ENCODE peak calls at places on chromosomes 13 and 19, in nine cellular contexts. One of them, this sample, is unnamed.

GRCh38 chr13:40668335-40668734 is 1.9 kb upstream of the FOXO1 start:
- DNase-seq in hepatocyte: peak
- DNase-seq in mesendoderm: peak
- DNase-seq in esophagus squamous epithelium: no peak
- DNase-seq in PC-9: no peak
- DNase-seq in IMR-90: no peak
- DNase-seq in CD8-positive, alpha-beta memory T cell: peak
- DNase-seq in aorta: peak
- DNase-seq in GM23338: peak
- DNase-seq in this sample: peak

GRCh38 chr13:101530293-101530692 is 77.8 kb downstream of the ITGBL1 start:
- DNase-seq in hepatocyte: no peak
- DNase-seq in GM23338: no peak
- DNase-seq in IMR-90: peak
- DNase-seq in PC-9: no peak
- DNase-seq in mesendoderm: no peak
- DNase-seq in CD8-positive, alpha-beta memory T cell: no peak
- DNase-seq in aorta: no peak
- DNase-seq in esophagus squamous epithelium: no peak
- DNase-seq in this sample: no peak

GRCh38 chr13:73018336-73018735 is 40.5 kb upstream of the KLF5 start:
- DNase-seq in esophagus squamous epithelium: no peak
- DNase-seq in IMR-90: peak
- DNase-seq in GM23338: no peak
- DNase-seq in PC-9: no peak
- DNase-seq in CD8-positive, alpha-beta memory T cell: no peak
- DNase-seq in hepatocyte: no peak
- DNase-seq in aorta: no peak
- DNase-seq in mesendoderm: no peak
- DNase-seq in this sample: no peak

GRCh38 chr13:99315186-99315585 is 8.0 kb upstream of the GPR183 start:
- DNase-seq in hepatocyte: no peak
- DNase-seq in IMR-90: no peak
- DNase-seq in mesendoderm: no peak
- DNase-seq in CD8-positive, alpha-beta memory T cell: no peak
- DNase-seq in esophagus squamous epithelium: no peak
- DNase-seq in GM23338: no peak
- DNase-seq in PC-9: no peak
- DNase-seq in aorta: no peak
- DNase-seq in this sample: no peak

GRCh38 chr19:45691516-45692186 is at the start of gene SNRPD2:
- DNase-seq in mesendoderm: peak
- DNase-seq in GM23338: peak
- DNase-seq in esophagus squamous epithelium: peak
- DNase-seq in hepatocyte: peak
- DNase-seq in PC-9: peak
- DNase-seq in aorta: peak
- DNase-seq in IMR-90: peak
- DNase-seq in CD8-positive, alpha-beta memory T cell: peak
- DNase-seq in this sample: peak

GRCh38 chr19:57620673-57621348 is 6.8 kb downstream of the ZNF134 start:
- DNase-seq in aorta: no peak
- DNase-seq in mesendoderm: peak
- DNase-seq in CD8-positive, alpha-beta memory T cell: no peak
- DNase-seq in PC-9: no peak
- DNase-seq in hepatocyte: no peak
- DNase-seq in GM23338: peak
- DNase-seq in IMR-90: peak
- DNase-seq in esophagus squamous epithelium: no peak
- DNase-seq in this sample: no peak

GRCh38 chr13:95256086-95256485 is 45.2 kb downstream of the ABCC4 start:
- DNase-seq in GM23338: no peak
- DNase-seq in aorta: no peak
- DNase-seq in PC-9: peak
- DNase-seq in esophagus squamous epithelium: no peak
- DNase-seq in CD8-positive, alpha-beta memory T cell: no peak
- DNase-seq in mesendoderm: peak
- DNase-seq in IMR-90: peak
- DNase-seq in hepatocyte: no peak
- DNase-seq in this sample: peak

GRCh38 chr13:80265348-80265747 is 75.6 kb downstream of the SPRY2 start:
- DNase-seq in IMR-90: no peak
- DNase-seq in hepatocyte: no peak
- DNase-seq in mesendoderm: no peak
- DNase-seq in esophagus squamous epithelium: no peak
- DNase-seq in CD8-positive, alpha-beta memory T cell: no peak
- DNase-seq in GM23338: no peak
- DNase-seq in aorta: no peak
- DNase-seq in PC-9: no peak
- DNase-seq in this sample: peak

GRCh38 chr19:46659151-46660007 is 1.6 kb downstream of the DACT3 start:
- DNase-seq in aorta: peak
- DNase-seq in IMR-90: no peak
- DNase-seq in hepatocyte: peak
- DNase-seq in PC-9: peak
- DNase-seq in mesendoderm: peak
- DNase-seq in GM23338: peak
- DNase-seq in esophagus squamous epithelium: no peak
- DNase-seq in CD8-positive, alpha-beta memory T cell: no peak
- DNase-seq in this sample: peak

GRCh38 chr19:6484251-6484650 is 2.7 kb upstream of the DENND1C start:
- DNase-seq in IMR-90: no peak
- DNase-seq in GM23338: no peak
- DNase-seq in PC-9: no peak
- DNase-seq in esophagus squamous epithelium: no peak
- DNase-seq in mesendoderm: no peak
- DNase-seq in CD8-positive, alpha-beta memory T cell: no peak
- DNase-seq in aorta: no peak
- DNase-seq in hepatocyte: no peak
- DNase-seq in this sample: no peak

GRCh38 chr13:113802090-113802531 is 43.1 kb downstream of the TMEM255B start:
- DNase-seq in mesendoderm: peak
- DNase-seq in IMR-90: peak
- DNase-seq in CD8-positive, alpha-beta memory T cell: peak
- DNase-seq in hepatocyte: peak
- DNase-seq in aorta: peak
- DNase-seq in GM23338: peak
- DNase-seq in PC-9: peak
- DNase-seq in esophagus squamous epithelium: no peak
- DNase-seq in this sample: no peak

GRCh38 chr19:35029737-35030256 is 473 bp upstream of the SCN1B start:
- DNase-seq in esophagus squamous epithelium: no peak
- DNase-seq in aorta: no peak
- DNase-seq in PC-9: no peak
- DNase-seq in GM23338: peak
- DNase-seq in IMR-90: no peak
- DNase-seq in hepatocyte: no peak
- DNase-seq in mesendoderm: no peak
- DNase-seq in CD8-positive, alpha-beta memory T cell: no peak
- DNase-seq in this sample: no peak

GRCh38 chr19:35026418-35026817 is 3.9 kb upstream of the SCN1B start:
- DNase-seq in hepatocyte: no peak
- DNase-seq in PC-9: no peak
- DNase-seq in mesendoderm: no peak
- DNase-seq in CD8-positive, alpha-beta memory T cell: no peak
- DNase-seq in esophagus squamous epithelium: no peak
- DNase-seq in aorta: no peak
- DNase-seq in IMR-90: no peak
- DNase-seq in GM23338: no peak
- DNase-seq in this sample: no peak

GRCh38 chr19:35027851-35028599 is 2.2 kb upstream of the SCN1B start:
- DNase-seq in IMR-90: peak
- DNase-seq in hepatocyte: no peak
- DNase-seq in esophagus squamous epithelium: no peak
- DNase-seq in mesendoderm: peak
- DNase-seq in aorta: no peak
- DNase-seq in CD8-positive, alpha-beta memory T cell: no peak
- DNase-seq in GM23338: peak
- DNase-seq in PC-9: peak
- DNase-seq in this sample: no peak

GRCh38 chr19:35025969-35026368 is 4.3 kb upstream of the SCN1B start:
- DNase-seq in IMR-90: no peak
- DNase-seq in aorta: no peak
- DNase-seq in CD8-positive, alpha-beta memory T cell: no peak
- DNase-seq in GM23338: no peak
- DNase-seq in PC-9: no peak
- DNase-seq in hepatocyte: no peak
- DNase-seq in mesendoderm: no peak
- DNase-seq in esophagus squamous epithelium: no peak
- DNase-seq in this sample: no peak

DNA sequence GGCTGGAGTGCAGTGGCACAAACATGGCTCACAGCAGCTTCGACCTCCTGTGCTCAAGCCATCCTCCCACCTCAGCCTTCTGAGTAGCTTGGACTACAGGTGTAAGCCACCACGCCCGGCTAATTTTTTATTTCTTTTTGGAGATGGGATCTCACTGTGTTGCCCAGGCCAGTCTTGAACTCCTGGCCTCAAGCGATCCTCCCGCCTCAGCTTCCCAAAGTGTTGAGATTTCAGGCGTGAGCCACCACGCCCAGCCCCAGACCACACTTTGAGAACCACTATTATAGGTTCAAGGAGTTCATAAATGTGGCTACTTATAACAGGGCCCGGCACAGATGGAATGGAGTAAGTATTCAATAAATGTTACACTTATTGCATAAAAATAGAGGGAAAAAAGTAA is 3.3 kb upstream of the SCN1B start:
- DNase-seq in aorta: no peak
- DNase-seq in GM23338: no peak
- DNase-seq in PC-9: no peak
- DNase-seq in esophagus squamous epithelium: no peak
- DNase-seq in hepatocyte: no peak
- DNase-seq in mesendoderm: no peak
- DNase-seq in IMR-90: no peak
- DNase-seq in CD8-positive, alpha-beta memory T cell: no peak
- DNase-seq in this sample: no peak
- H3K27ac ChIP-seq in aorta: no peak
- H3K27ac ChIP-seq in GM23338: no peak
- H3K27ac ChIP-seq in PC-9: no peak
- H3K27ac ChIP-seq in esophagus squamous epithelium: no peak
- H3K27ac ChIP-seq in hepatocyte: no peak
- H3K27ac ChIP-seq in mesendoderm: no peak
- H3K27ac ChIP-seq in IMR-90: no peak
- H3K27ac ChIP-seq in CD8-positive, alpha-beta memory T cell: no peak
- H3K27ac ChIP-seq in this sample: no peak

DNA sequence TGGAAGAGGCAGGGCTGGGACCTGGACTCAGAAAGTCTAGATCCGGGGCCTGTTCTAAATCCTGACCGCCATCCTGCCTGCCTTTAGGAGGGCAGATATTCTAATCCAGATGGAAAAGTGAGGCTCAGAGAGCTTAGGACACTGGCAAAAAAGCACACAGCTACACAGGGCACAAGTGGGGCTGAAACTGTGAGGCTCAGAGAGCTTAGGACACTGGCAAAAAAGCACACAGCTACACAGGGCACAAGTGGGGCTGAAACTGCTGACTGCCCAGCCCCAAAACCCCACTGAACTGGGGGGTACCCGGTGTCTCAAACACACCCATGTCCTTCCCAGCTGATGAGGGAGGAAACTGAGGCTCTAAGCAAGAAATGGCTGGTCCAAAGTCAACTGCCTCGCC is 2.0 kb downstream of the AKT1S1 start:
- DNase-seq in IMR-90: no peak
- DNase-seq in CD8-positive, alpha-beta memory T cell: no peak
- DNase-seq in esophagus squamous epithelium: no peak
- DNase-seq in mesendoderm: no peak
- DNase-seq in PC-9: no peak
- DNase-seq in GM23338: no peak
- DNase-seq in aorta: no peak
- DNase-seq in hepatocyte: no peak
- DNase-seq in this sample: no peak
- H3K27ac ChIP-seq in IMR-90: peak
- H3K27ac ChIP-seq in CD8-positive, alpha-beta memory T cell: peak
- H3K27ac ChIP-seq in esophagus squamous epithelium: peak
- H3K27ac ChIP-seq in mesendoderm: no peak
- H3K27ac ChIP-seq in PC-9: peak
- H3K27ac ChIP-seq in GM23338: no peak
- H3K27ac ChIP-seq in aorta: no peak
- H3K27ac ChIP-seq in hepatocyte: peak
- H3K27ac ChIP-seq in this sample: peak

GRCh38 chr13:50762969-50763568 is 80.4 kb downstream of the DLEU7 start:
- DNase-seq in hepatocyte: no peak
- DNase-seq in GM23338: no peak
- DNase-seq in IMR-90: no peak
- DNase-seq in mesendoderm: peak
- DNase-seq in CD8-positive, alpha-beta memory T cell: no peak
- DNase-seq in aorta: no peak
- DNase-seq in esophagus squamous epithelium: no peak
- DNase-seq in PC-9: no peak
- DNase-seq in this sample: no peak
- H3K27ac ChIP-seq in hepatocyte: no peak
- H3K27ac ChIP-seq in GM23338: no peak
- H3K27ac ChIP-seq in IMR-90: no peak
- H3K27ac ChIP-seq in mesendoderm: no peak
- H3K27ac ChIP-seq in CD8-positive, alpha-beta memory T cell: no peak
- H3K27ac ChIP-seq in aorta: no peak
- H3K27ac ChIP-seq in esophagus squamous epithelium: no peak
- H3K27ac ChIP-seq in PC-9: no peak
- H3K27ac ChIP-seq in this sample: no peak

GRCh38 chr19:17020823-17021222 is 5.8 kb downstream of the CPAMD8 start:
- DNase-seq in PC-9: no peak
- DNase-seq in hepatocyte: no peak
- DNase-seq in CD8-positive, alpha-beta memory T cell: no peak
- DNase-seq in esophagus squamous epithelium: no peak
- DNase-seq in aorta: no peak
- DNase-seq in GM23338: peak
- DNase-seq in IMR-90: no peak
- DNase-seq in mesendoderm: peak
- DNase-seq in this sample: peak
- H3K27ac ChIP-seq in PC-9: peak
- H3K27ac ChIP-seq in hepatocyte: no peak
- H3K27ac ChIP-seq in CD8-positive, alpha-beta memory T cell: no peak
- H3K27ac ChIP-seq in esophagus squamous epithelium: no peak
- H3K27ac ChIP-seq in aorta: no peak
- H3K27ac ChIP-seq in GM23338: no peak
- H3K27ac ChIP-seq in IMR-90: no peak
- H3K27ac ChIP-seq in mesendoderm: no peak
- H3K27ac ChIP-seq in this sample: no peak

GRCh38 chr13:50241479-50241878 is 226.2 kb downstream of the KCNRG start:
- DNase-seq in PC-9: no peak
- DNase-seq in IMR-90: no peak
- DNase-seq in mesendoderm: no peak
- DNase-seq in GM23338: no peak
- DNase-seq in aorta: no peak
- DNase-seq in hepatocyte: no peak
- DNase-seq in esophagus squamous epithelium: no peak
- DNase-seq in CD8-positive, alpha-beta memory T cell: no peak
- DNase-seq in this sample: no peak
- H3K27ac ChIP-seq in PC-9: no peak
- H3K27ac ChIP-seq in IMR-90: no peak
- H3K27ac ChIP-seq in mesendoderm: no peak
- H3K27ac ChIP-seq in GM23338: no peak
- H3K27ac ChIP-seq in aorta: no peak
- H3K27ac ChIP-seq in hepatocyte: no peak
- H3K27ac ChIP-seq in esophagus squamous epithelium: no peak
- H3K27ac ChIP-seq in CD8-positive, alpha-beta memory T cell: no peak
- H3K27ac ChIP-seq in this sample: no peak

This sample was measured in A673.